ENCODE peak calls at places on chromosomes 12 and 14, in seven cellular contexts. S is H9; Y is fibroblast of lung; G is Peyer's patch; D is PC-3; T is CD8-positive, alpha-beta T cell; E is ovary. P is an unnamed sample.
A peak's percentile ranks its signal among the peaks of the same experiment; 100 is the strongest.

GRCh38 chr14:35879141-35879648 is 53.1 kb downstream of the BRMS1L start:
- DNase-seq in S (no peak), T (no peak), G (no peak), Y (peak; percentile 46), E (no peak), D (no peak), P (peak; percentile 72)

GRCh38 chr14:104866451-104867370 is 1.6 kb downstream of the CEP170B start:
- DNase-seq in G (no peak), T (no peak), E (no peak), S (no peak), Y (no peak), D (no peak), P (no peak)

GRCh38 chr12:111868676-111869588 is 26.9 kb downstream of the MAPKAPK5 start:
- DNase-seq in D (no peak), E (no peak), S (peak; percentile 68), G (no peak), Y (no peak), T (no peak), P (no peak)

GRCh38 chr14:71021347-71022014 is 114.2 kb downstream of the PCNX1 start:
- DNase-seq in Y (peak; percentile 84), T (no peak), E (no peak), S (no peak), G (no peak), D (peak; percentile 96), P (no peak)

GRCh38 chr12:29838768-29839167 is 55.0 kb upstream of the TMTC1 start:
- DNase-seq in E (no peak), Y (no peak), G (no peak), D (no peak), T (no peak), S (no peak), P (no peak)

GRCh38 chr14:53943751-53944083 is 12.9 kb downstream of the BMP4 start:
- DNase-seq in G (no peak), T (no peak), E (no peak), S (no peak), D (no peak), Y (no peak), P (no peak)

GRCh38 chr14:96797943-96798349 is 764 bp downstream of the VRK1 start:
- DNase-seq in S (no peak), G (peak; percentile 48), E (peak; percentile 16), T (no peak), Y (no peak), D (no peak), P (peak; percentile 39)

GRCh38 chr12:112146123-112146522 is 20.8 kb downstream of the TRAFD1 start:
- DNase-seq in T (no peak), D (no peak), G (no peak), Y (no peak), S (no peak), E (no peak), P (no peak)

GRCh38 chr12:39378346-39378745 is 64.6 kb downstream of the KIF21A start:
- DNase-seq in T (no peak), E (no peak), D (no peak), S (no peak), G (no peak), Y (no peak), P (no peak)

GRCh38 chr12:69428351-69429048 is 41.7 kb upstream of the FRS2 start:
- DNase-seq in Y (no peak), S (no peak), G (no peak), T (no peak), D (no peak), E (no peak), P (peak; percentile 46)

GRCh38 chr12:12979151-12979550 is 20.9 kb downstream of the HEBP1 start:
- DNase-seq in S (no peak), D (no peak), T (no peak), E (no peak), G (no peak), Y (no peak), P (no peak)

GRCh38 chr14:77120771-77121743 is 20.5 kb downstream of the ZDHHC22 start:
- DNase-seq in G (no peak), S (peak; percentile 27), E (no peak), T (peak; percentile 40), Y (no peak), D (no peak), P (no peak)

GRCh38 chr12:90173499-90174197 is 465.0 kb upstream of the ATP2B1 start:
- DNase-seq in S (no peak), Y (no peak), D (no peak), T (no peak), E (no peak), G (no peak), P (no peak)

GRCh38 chr12:53190108-53190729 is 9.5 kb upstream of the CSAD start:
- DNase-seq in T (peak; percentile 65), E (peak; percentile 54), G (peak; percentile 68), S (peak; percentile 89), Y (peak; percentile 65), D (peak; percentile 52), P (no peak)

GRCh38 chr12:109277899-109278762 is 31.0 kb downstream of the FOXN4 start:
- DNase-seq in D (no peak), T (no peak), E (no peak), S (no peak), Y (no peak), G (no peak), P (peak; percentile 24)

GRCh38 chr12:103247531-103247930 is 248.2 kb downstream of the C12orf42 start:
- DNase-seq in T (no peak), Y (no peak), E (no peak), G (no peak), S (no peak), D (no peak), P (no peak)

GRCh38 chr14:93731753-93732152 is 56.5 kb downstream of the PRIMA1 start:
- DNase-seq in D (no peak), T (no peak), S (no peak), E (no peak), Y (no peak), G (no peak), P (no peak)

GRCh38 chr12:95470300-95470699 is 3.7 kb upstream of the METAP2 start:
- DNase-seq in S (no peak), Y (no peak), G (no peak), T (no peak), E (no peak), D (peak; percentile 67), P (no peak)

DNA sequence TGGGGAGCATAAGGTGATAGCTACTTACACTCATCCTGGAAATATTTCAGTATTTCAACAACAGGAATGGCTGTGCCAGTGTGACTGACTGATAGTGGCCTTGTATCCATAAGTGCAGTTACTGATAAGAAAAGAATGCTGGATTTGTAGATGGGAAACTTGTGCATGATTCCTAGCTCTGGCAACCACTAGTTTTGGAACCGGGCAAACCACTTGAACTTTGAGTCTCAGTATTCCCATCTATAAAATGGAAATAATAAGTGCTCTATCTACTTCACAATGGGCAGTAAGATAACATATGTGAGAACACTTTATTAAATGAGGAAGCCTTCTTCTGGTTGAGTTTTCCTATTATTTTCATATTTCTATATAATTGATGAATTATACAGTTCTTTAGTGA is 77.2 kb downstream of the TPH2 start:
- DNase-seq in G (no peak), T (no peak), S (no peak), Y (no peak), D (no peak), E (no peak), P (no peak)
- H3K27ac ChIP-seq in G (no peak overlapping the region), T (no peak overlapping the region), S (no peak overlapping the region), Y (no peak overlapping the region), D (no peak overlapping the region), E (no peak overlapping the region), P (no peak overlapping the region)

GRCh38 chr12:107317751-107318553 is 224.6 kb upstream of the CRY1 start:
- DNase-seq in T (peak; percentile 86), S (peak; percentile 96), G (peak; percentile 91), Y (peak; percentile 95), D (peak; percentile 91), E (no peak), P (peak; percentile 93)
- TF ChIP-seq CTCF in T (peak; percentile 48), S (peak; percentile 68), G (peak; percentile 49), Y (no peak), D (peak; percentile 60), E (no peak), P (no peak)

DNA sequence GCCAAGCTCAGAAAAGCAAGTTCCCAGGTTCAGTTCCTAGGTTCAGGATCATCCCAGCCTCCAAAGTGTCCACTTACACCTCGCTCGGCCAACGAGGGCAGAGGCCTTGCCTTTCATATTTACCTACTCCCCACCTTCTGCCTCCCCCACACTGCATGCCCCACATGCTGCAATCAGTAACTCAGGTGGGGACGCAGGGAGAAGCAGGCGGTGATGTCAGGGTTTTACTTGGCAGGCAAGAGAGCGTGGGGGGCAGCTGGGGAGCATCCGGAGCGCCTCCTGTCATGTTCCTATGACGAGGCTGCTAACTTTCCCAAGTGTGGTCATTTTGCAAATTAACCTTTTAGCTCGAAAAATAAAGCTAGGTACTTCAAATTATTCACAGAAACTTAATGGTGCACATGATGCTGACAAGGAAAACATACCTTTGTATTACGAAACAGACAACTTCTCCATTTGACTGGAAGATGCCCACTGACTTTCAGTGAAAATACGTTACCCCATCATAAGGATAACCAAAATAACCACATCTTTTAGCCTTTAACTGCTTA is 53.8 kb downstream of the SETD3 start:
- DNase-seq in Y (no peak), G (no peak), S (no peak), T (no peak), E (no peak), D (no peak), P (no peak)
- H3K27ac ChIP-seq in Y (no peak overlapping the region), G (no peak overlapping the region), S (no peak overlapping the region), T (no peak overlapping the region), E (no peak overlapping the region), D (no peak overlapping the region), P (no peak overlapping the region)

GRCh38 chr12:51428256-51428655 is 3.6 kb downstream of the SLC4A8 start:
- DNase-seq in E (no peak), D (no peak), G (no peak), T (no peak), Y (no peak), S (no peak), P (no peak)

GRCh38 chr12:51424094-51424661 is 453 bp upstream of the SLC4A8 start:
- DNase-seq in T (no peak), D (no peak), E (no peak), Y (peak; percentile 10), S (no peak), G (no peak), P (no peak)

GRCh38 chr12:51429705-51430104 is 5.1 kb downstream of the SLC4A8 start:
- DNase-seq in D (no peak), S (no peak), T (no peak), G (no peak), Y (no peak), E (no peak), P (no peak)

GRCh38 chr12:51421266-51421884 is 3.3 kb upstream of the SLC4A8 start:
- DNase-seq in T (peak; percentile 25), E (peak; percentile 43), G (no peak), Y (peak; percentile 53), S (peak; percentile 77), D (peak; percentile 84), P (peak; percentile 63)

DNA sequence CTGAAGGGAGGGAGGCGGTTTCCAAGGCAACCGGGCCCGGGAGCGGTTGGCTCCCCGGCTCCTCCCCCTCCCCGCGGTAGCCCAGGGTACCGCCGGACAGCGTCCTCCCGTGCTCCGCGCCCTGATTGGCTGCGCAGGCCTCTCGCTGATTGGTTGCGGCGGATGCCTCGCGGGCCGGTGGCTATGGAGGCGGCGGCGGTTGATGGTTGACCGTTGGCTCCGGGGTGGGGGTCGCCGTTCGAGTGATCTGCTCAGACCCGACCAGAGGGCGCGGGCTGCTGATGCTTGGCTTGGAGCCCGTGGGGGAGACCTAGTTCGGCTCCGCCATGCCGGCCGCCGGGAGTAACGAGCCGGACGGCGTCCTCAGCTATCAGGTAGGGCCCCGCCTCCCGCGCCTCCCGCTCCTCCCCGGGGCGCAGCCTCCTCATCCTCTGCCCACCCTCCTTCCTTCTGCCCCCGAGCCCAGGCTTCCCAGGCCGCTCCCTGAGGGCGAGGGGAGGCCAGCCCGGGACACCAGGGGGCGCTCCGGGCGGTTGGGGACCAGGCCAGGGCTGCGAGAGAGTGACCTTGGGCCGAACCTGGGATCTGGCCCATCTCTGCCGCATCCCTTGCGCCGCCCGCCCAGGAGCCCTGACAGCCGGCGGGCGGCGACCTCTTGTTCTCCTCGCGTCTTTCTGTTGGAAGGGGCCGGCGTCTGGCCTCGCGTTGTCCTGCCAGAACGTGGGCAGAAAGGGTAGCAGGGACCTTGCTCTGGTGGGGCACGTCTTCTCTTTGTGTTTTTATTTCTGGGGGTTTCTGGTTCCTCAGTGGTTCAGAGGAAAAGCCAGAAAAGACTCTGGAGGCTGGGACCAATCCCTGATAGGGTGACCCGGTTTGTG is at the start of gene SLC4A8:
- DNase-seq in D (peak; percentile 84), G (peak; percentile 76), S (peak; percentile 99), T (peak; percentile 72), E (peak; percentile 97), Y (peak; percentile 88), P (peak; percentile 43)
- TF ChIP-seq CTCF in D (peak; percentile 84), G (peak; percentile 58), S (peak; percentile 97), T (peak; percentile 63), E (peak; percentile 31), Y (peak; percentile 68), P (no peak)

P was measured in HL-60.